ENCODE peak calls at places on chromosomes 3 and 15, in nine cellular contexts. H, U, C, T, P, W, B, S and J are unnamed samples.

GRCh38 chr3:45607790-45608189 is 13.2 kb downstream of the LIMD1 start:
- DNase-seq in H (no peak), T (no peak), U (no peak), W (no peak), C (no peak), S (no peak), B (no peak), P (no peak), J (no peak)

GRCh38 chr3:9754678-9755077 is 4.9 kb downstream of the OGG1 start:
- DNase-seq in C (no peak), U (no peak), B (no peak), P (no peak), T (no peak), W (no peak), H (no peak), S (no peak), J (no peak)

GRCh38 chr15:55250392-55250791 is 39.2 kb downstream of the RAB27A start:
- DNase-seq in T (no peak), U (no peak), H (no peak), S (no peak), W (no peak), C (no peak), B (peak; percentile 85), P (no peak), J (no peak)

GRCh38 chr3:108477511-108478147 is 32.8 kb downstream of the MYH15 start:
- DNase-seq in P (peak; percentile 42), W (peak; percentile 14), B (peak; percentile 68), H (peak; percentile 38), S (peak; percentile 60), U (peak; percentile 32), T (peak; percentile 24), C (peak; percentile 4), J (peak; percentile 30)

GRCh38 chr3:50523170-50523865 is 19.9 kb upstream of the CACNA2D2 start:
- DNase-seq in C (no peak), B (no peak), T (no peak), W (no peak), U (no peak), S (no peak), H (no peak), P (no peak), J (no peak)

GRCh38 chr15:89329329-89330084 is 5.1 kb downstream of the POLG start:
- DNase-seq in S (no peak), P (peak; percentile 10), W (no peak), C (no peak), B (no peak), T (no peak), H (no peak), U (no peak), J (peak; percentile 33)

GRCh38 chr15:66864086-66864830 is 162.2 kb downstream of the SMAD6 start:
- DNase-seq in C (no peak), W (no peak), H (no peak), B (no peak), T (no peak), P (no peak), U (no peak), S (no peak), J (no peak)

GRCh38 chr3:142445816-142446254 is 2.0 kb downstream of the XRN1 start:
- DNase-seq in U (no peak), H (no peak), S (no peak), T (no peak), W (no peak), P (peak; percentile 11), C (no peak), B (peak; percentile 9), J (no peak)

GRCh38 chr3:23308986-23309625 is 106.0 kb downstream of the UBE2E2 start:
- DNase-seq in T (no peak), W (no peak), S (no peak), H (no peak), P (no peak), B (no peak), U (no peak), C (no peak), J (no peak)

GRCh38 chr3:18007980-18008379 is 265.5 kb upstream of the TBC1D5 start:
- DNase-seq in C (no peak), T (no peak), B (no peak), W (no peak), H (no peak), U (no peak), P (no peak), S (no peak), J (no peak)

GRCh38 chr15:74460298-74460697 is 662 bp downstream of the UBL7 start:
- DNase-seq in P (no peak), U (no peak), B (no peak), C (no peak), T (no peak), S (no peak), H (no peak), W (no peak), J (no peak)

GRCh38 chr3:150240891-150241290 is 167.2 kb upstream of the TSC22D2 start:
- DNase-seq in T (no peak), P (no peak), B (no peak), S (no peak), W (no peak), U (no peak), H (no peak), C (no peak), J (no peak)

GRCh38 chr3:152461460-152461859 is 192.7 kb downstream of the MBNL1 start:
- DNase-seq in B (no peak), S (no peak), C (no peak), W (no peak), H (no peak), T (no peak), P (no peak), U (no peak), J (no peak)

GRCh38 chr3:124854027-124854426 is 33.1 kb downstream of the ITGB5 start:
- DNase-seq in B (no peak), T (no peak), S (no peak), H (no peak), W (no peak), U (no peak), P (no peak), C (no peak), J (no peak)

GRCh38 chr3:127572186-127572585 is 18.3 kb downstream of the TPRA1 start:
- DNase-seq in C (no peak), P (no peak), W (no peak), T (no peak), S (no peak), U (no peak), H (no peak), B (no peak), J (no peak)

GRCh38 chr15:45378913-45379262 is 544 bp upstream of the GATM start:
- DNase-seq in C (no peak), P (no peak), B (no peak), T (no peak), U (no peak), W (no peak), H (no peak), S (no peak), J (no peak)

GRCh38 chr15:38636597-38636996 is 72.0 kb upstream of the RASGRP1 start:
- DNase-seq in H (no peak), C (no peak), S (no peak), W (no peak), P (no peak), U (no peak), T (no peak), B (no peak), J (no peak)

GRCh38 chr15:74385442-74386132 is 18.1 kb upstream of the CYP11A1 start:
- DNase-seq in P (no peak), U (no peak), H (no peak), B (no peak), C (no peak), T (no peak), S (no peak), W (no peak), J (no peak)

GRCh38 chr3:101829066-101829830 is 20.1 kb upstream of the NFKBIZ start:
- DNase-seq in B (no peak), T (no peak), W (peak; percentile 37), S (peak; percentile 77), U (no peak), P (peak; percentile 32), H (peak; percentile 67), C (peak; percentile 26), J (peak; percentile 22)

GRCh38 chr3:14439501-14440167 is 37.2 kb downstream of the SLC6A6 start:
- DNase-seq in P (no peak), T (no peak), C (no peak), H (peak; percentile 80), W (peak; percentile 80), U (no peak), B (peak; percentile 91), S (peak; percentile 86), J (no peak)